ENCODE peak calls at places on chromosomes 11 and 22, in six cellular contexts. H is T-helper 17 cell, W is right cardiac atrium, P is anterior cingulate cortex, D is T-helper 1 cell, C is Calu3. S is an unnamed sample.

GRCh38 chr11:36034572-36035331 is 90.9 kb downstream of the LDLRAD3 start:
- DNase-seq in D (no peak), P (no peak), W (no peak), C (no peak), H (no peak), S (no peak)

GRCh38 chr11:85725510-85726258 is 39.7 kb upstream of the CCDC89 start:
- DNase-seq in W (no peak), C (no peak), H (no peak), P (no peak), D (no peak), S (no peak)

GRCh38 chr22:30270841-30271240 is 4.2 kb upstream of the OSM start:
- DNase-seq in D (no peak), H (no peak), W (peak), P (peak), C (no peak), S (no peak)

GRCh38 chr11:6321961-6322362 is 1.7 kb upstream of the CAVIN3 start:
- DNase-seq in W (no peak), C (no peak), P (no peak), H (no peak), D (no peak), S (peak)

GRCh38 chr11:86518211-86518610 is 143.5 kb downstream of the CCDC81 start:
- DNase-seq in P (no peak), D (no peak), H (no peak), C (no peak), W (no peak), S (no peak)

GRCh38 chr11:112881461-112881860 is 79.8 kb upstream of the NCAM1 start:
- DNase-seq in P (peak), W (peak), C (no peak), D (no peak), H (no peak), S (peak)

GRCh38 chr11:24064309-24064903 is 432.4 kb upstream of the LUZP2 start:
- DNase-seq in W (no peak), P (no peak), C (no peak), H (no peak), D (no peak), S (no peak)

GRCh38 chr11:94546886-94547285 is 3.2 kb downstream of the FUT4 start:
- DNase-seq in P (no peak), W (no peak), H (no peak), D (no peak), C (no peak), S (no peak)

GRCh38 chr11:134045799-134046635 is 22.9 kb upstream of the JAM3 start:
- DNase-seq in C (peak), D (no peak), H (no peak), P (no peak), W (peak), S (no peak)

GRCh38 chr11:111307472-111308108 is 9.2 kb downstream of the POU2AF3 start:
- DNase-seq in D (no peak), W (no peak), C (no peak), P (no peak), H (no peak), S (no peak)

GRCh38 chr11:19633276-19633675 is 79.4 kb upstream of the NAV2 start:
- DNase-seq in W (peak), P (peak), C (no peak), H (no peak), D (no peak), S (no peak)